ENCODE peak calls at places on chromosomes 13 and 19, in six cellular contexts. N is GM04504, X is kidney epithelial cell, K is thyroid gland, L is pancreas, R is body of pancreas. D is an unnamed sample.

GRCh38 chr19:54677217-54677616 is 14.4 kb downstream of the LILRB4 start:
- DNase-seq in X (no peak), R (no peak), L (no peak), K (no peak), N (no peak), D (no peak)

GRCh38 chr19:6412111-6412999 is 12.3 kb downstream of the KHSRP start:
- DNase-seq in N (no peak), K (peak), R (peak), X (no peak), L (peak), D (no peak)

GRCh38 chr13:110391273-110391672 is 84.2 kb downstream of the COL4A2 start:
- DNase-seq in N (no peak), R (no peak), K (no peak), X (no peak), L (no peak), D (no peak)

GRCh38 chr13:105848494-105848893 is 687.0 kb downstream of the EFNB2 start:
- DNase-seq in K (no peak), R (no peak), L (no peak), N (no peak), X (no peak), D (no peak)

GRCh38 chr13:63605403-63605802 is 2189.8 kb upstream of the PCDH20 start:
- DNase-seq in N (no peak), R (no peak), K (no peak), L (no peak), X (no peak), D (no peak)

GRCh38 chr19:42480335-42481095 is 37.8 kb upstream of the CXCL17 start:
- DNase-seq in X (no peak), R (peak), L (no peak), N (no peak), K (no peak), D (no peak)

GRCh38 chr13:39783051-39783450 is 127.6 kb downstream of the COG6 start:
- DNase-seq in R (no peak), K (no peak), N (no peak), L (no peak), X (no peak), D (no peak)

GRCh38 chr19:45125975-45126493 is 33.1 kb downstream of the PPP1R37 start:
- DNase-seq in L (peak), K (peak), R (peak), N (peak), X (no peak), D (no peak)

GRCh38 chr19:1501200-1501595 is 10.2 kb downstream of the REEP6 start:
- DNase-seq in K (no peak), L (peak), N (no peak), R (no peak), X (no peak), D (no peak)

GRCh38 chr19:50432658-50433057 is at the start of gene MYBPC2:
- DNase-seq in L (peak), R (no peak), X (no peak), K (peak), N (no peak), D (no peak)

GRCh38 chr19:14366529-14366928 is 14.7 kb upstream of the ADGRE5 start:
- DNase-seq in K (peak), R (peak), X (peak), L (peak), N (no peak), D (no peak)